ENCODE peak calls at places on chromosome 9, in four cellular contexts. One of them, this sample, is unnamed.

GRCh38 chr9:110555971-110556370 is 23.6 kb downstream of the SVEP1 start:
- DNase-seq in K562: no peak
- DNase-seq in H1: no peak
- DNase-seq in SK-N-SH: no peak
- DNase-seq in this sample: no peak

GRCh38 chr9:122122903-122123632 is 30.0 kb upstream of the TTLL11 start:
- DNase-seq in SK-N-SH: peak
- DNase-seq in K562: peak
- DNase-seq in H1: peak
- DNase-seq in this sample: peak

GRCh38 chr9:69970001-69970531 is 73.6 kb upstream of the MAMDC2 start:
- DNase-seq in K562: no peak
- DNase-seq in SK-N-SH: no peak
- DNase-seq in H1: no peak
- DNase-seq in this sample: no peak

GRCh38 chr9:2336055-2336454 is 285.5 kb upstream of the VLDLR start:
- DNase-seq in SK-N-SH: no peak
- DNase-seq in H1: no peak
- DNase-seq in K562: no peak
- DNase-seq in this sample: no peak

GRCh38 chr9:104177003-104177611 is 83.0 kb downstream of the SMC2 start:
- DNase-seq in H1: no peak
- DNase-seq in SK-N-SH: no peak
- DNase-seq in K562: no peak
- DNase-seq in this sample: no peak

GRCh38 chr9:1008256-1008655 is 31.8 kb downstream of the DMRT3 start:
- DNase-seq in SK-N-SH: no peak
- DNase-seq in H1: no peak
- DNase-seq in K562: no peak
- DNase-seq in this sample: no peak

GRCh38 chr9:134316444-134317160 is 9.7 kb upstream of the RXRA start:
- DNase-seq in H1: no peak
- DNase-seq in SK-N-SH: peak
- DNase-seq in K562: peak
- DNase-seq in this sample: no peak

GRCh38 chr9:93136011-93136440 is 2.0 kb upstream of the NINJ1 start:
- DNase-seq in SK-N-SH: no peak
- DNase-seq in H1: no peak
- DNase-seq in K562: no peak
- DNase-seq in this sample: no peak

GRCh38 chr9:34454571-34455065 is 3.8 kb downstream of the FAM219A start:
- DNase-seq in K562: peak
- DNase-seq in H1: no peak
- DNase-seq in SK-N-SH: peak
- DNase-seq in this sample: no peak

GRCh38 chr9:108789742-108790141 is 66.0 kb downstream of the ACTL7B start:
- DNase-seq in H1: no peak
- DNase-seq in K562: no peak
- DNase-seq in SK-N-SH: no peak
- DNase-seq in this sample: no peak

GRCh38 chr9:115395511-115396021 is 277.6 kb upstream of the TNC start:
- DNase-seq in H1: no peak
- DNase-seq in K562: no peak
- DNase-seq in SK-N-SH: no peak
- DNase-seq in this sample: no peak

GRCh38 chr9:136085815-136086212 is 9.3 kb downstream of the NACC2 start:
- DNase-seq in SK-N-SH: peak
- DNase-seq in K562: no peak
- DNase-seq in H1: no peak
- DNase-seq in this sample: no peak

GRCh38 chr9:121285835-121286687 is 18.1 kb downstream of the GSN start:
- DNase-seq in K562: peak
- DNase-seq in SK-N-SH: no peak
- DNase-seq in H1: peak
- DNase-seq in this sample: peak

GRCh38 chr9:16825364-16825763 is 45.1 kb downstream of the BNC2 start:
- DNase-seq in SK-N-SH: no peak
- DNase-seq in K562: no peak
- DNase-seq in H1: no peak
- DNase-seq in this sample: no peak

GRCh38 chr9:127341152-127341551 is 55.8 kb upstream of the SLC2A8 start:
- DNase-seq in K562: no peak
- DNase-seq in H1: no peak
- DNase-seq in SK-N-SH: no peak
- DNase-seq in this sample: no peak

GRCh38 chr9:135506327-135507103 is 6.0 kb downstream of the MRPS2 start:
- DNase-seq in H1: peak
- DNase-seq in SK-N-SH: peak
- DNase-seq in K562: peak
- DNase-seq in this sample: peak

DNA sequence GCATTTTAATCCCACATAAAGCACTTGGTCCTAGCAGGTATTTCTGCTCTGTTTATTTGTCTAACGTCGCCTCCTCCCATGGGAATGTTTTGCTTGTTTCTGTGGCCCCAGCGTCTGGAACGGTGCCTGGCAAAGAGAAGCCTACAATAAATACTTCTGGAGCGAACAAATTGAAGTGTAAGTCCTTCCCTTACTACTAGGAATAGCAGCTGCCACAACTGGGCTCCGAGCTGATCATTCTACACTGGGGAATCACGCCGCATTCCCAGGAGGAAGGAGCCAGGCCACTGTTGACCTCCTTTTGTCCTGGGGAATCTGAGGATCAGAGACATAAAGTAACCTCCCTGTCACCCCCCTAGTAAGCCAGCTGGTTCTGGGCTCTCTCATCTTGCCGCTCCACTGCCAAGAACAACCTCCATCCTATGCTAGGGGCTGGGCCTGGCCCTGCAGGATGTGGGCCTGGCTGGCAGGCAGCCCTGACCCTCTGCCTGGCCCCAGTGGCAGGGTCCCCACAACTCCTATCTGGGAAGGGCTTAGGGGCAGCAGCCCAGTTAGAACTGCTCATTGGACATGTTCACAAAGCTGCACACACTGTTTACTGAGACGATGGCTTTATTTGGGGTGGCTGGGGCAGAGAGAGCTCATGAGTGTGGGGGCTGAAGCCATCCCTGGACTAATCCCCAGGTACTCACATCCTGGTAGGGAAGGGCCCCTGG is 82.8 kb downstream of the GTF3C4 start:
- DNase-seq in K562: no peak
- DNase-seq in H1: no peak
- DNase-seq in SK-N-SH: no peak
- DNase-seq in this sample: no peak
- TF ChIP-seq TEAD4 in K562: no peak
- TF ChIP-seq TEAD4 in H1: no peak
- TF ChIP-seq TEAD4 in SK-N-SH: no peak
- TF ChIP-seq TEAD4 in this sample: no peak

DNA sequence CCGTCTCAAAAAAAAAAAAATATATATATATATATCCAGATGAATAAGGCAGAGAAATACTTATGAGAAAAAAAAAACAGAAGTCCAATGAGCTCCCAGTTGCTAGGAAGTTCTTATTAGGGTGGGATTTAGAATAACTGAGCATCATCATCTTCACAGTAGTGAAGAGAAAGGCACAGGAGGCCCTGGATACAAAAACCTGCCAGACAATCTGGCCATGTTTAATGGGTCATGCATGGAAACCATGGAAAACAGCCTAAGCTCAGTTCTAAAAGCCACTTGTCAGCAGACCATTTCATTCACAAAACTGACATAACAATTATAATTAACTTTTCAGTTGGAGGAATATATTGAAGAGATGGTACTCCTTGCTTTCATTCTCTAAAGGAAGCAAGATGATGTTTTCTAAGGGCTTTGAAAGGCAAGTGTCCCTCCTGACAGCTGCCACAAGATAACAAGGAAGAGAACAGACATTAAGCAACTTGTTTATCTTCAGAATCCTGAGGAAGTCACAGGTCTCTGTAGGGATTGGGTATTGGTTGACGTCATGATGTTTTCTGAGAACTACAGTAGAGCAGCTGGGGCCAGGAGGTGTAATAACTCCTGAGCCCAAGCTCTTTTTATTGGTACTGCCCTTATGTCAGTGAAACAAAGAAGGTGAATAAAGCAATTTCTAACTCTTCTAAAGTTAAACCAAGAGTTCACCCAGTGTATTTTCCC is 463.1 kb downstream of the DMAC1 start:
- DNase-seq in K562: no peak
- DNase-seq in H1: no peak
- DNase-seq in SK-N-SH: no peak
- DNase-seq in this sample: no peak
- TF ChIP-seq TEAD4 in K562: no peak
- TF ChIP-seq TEAD4 in H1: no peak
- TF ChIP-seq TEAD4 in SK-N-SH: no peak
- TF ChIP-seq TEAD4 in this sample: no peak

GRCh38 chr9:84751921-84752320 is 82.4 kb downstream of the NTRK2 start:
- DNase-seq in K562: no peak
- DNase-seq in SK-N-SH: no peak
- DNase-seq in H1: no peak
- DNase-seq in this sample: no peak
- TF ChIP-seq TEAD4 in K562: no peak
- TF ChIP-seq TEAD4 in SK-N-SH: no peak
- TF ChIP-seq TEAD4 in H1: no peak
- TF ChIP-seq TEAD4 in this sample: no peak

GRCh38 chr9:15354713-15355112 is 47.7 kb upstream of the TTC39B start:
- DNase-seq in H1: no peak
- DNase-seq in SK-N-SH: no peak
- DNase-seq in K562: no peak
- DNase-seq in this sample: no peak
- TF ChIP-seq TEAD4 in H1: no peak
- TF ChIP-seq TEAD4 in SK-N-SH: no peak
- TF ChIP-seq TEAD4 in K562: no peak
- TF ChIP-seq TEAD4 in this sample: no peak